ENCODE peak calls at places on chromosomes 1 and 21, in nine cellular contexts. U, E, M, V, Q, T, D, B and W are unnamed samples.

GRCh38 chr1:171817511-171818265 is 23.6 kb upstream of the DNM3 start:
- DNase-seq in Q (peak), U (no peak), E (peak), D (peak), M (peak), T (peak), V (no peak), B (peak), W (peak)

GRCh38 chr1:54356680-54357147 is 49.5 kb downstream of the SSBP3 start:
- DNase-seq in U (peak), V (no peak), B (no peak), Q (no peak), M (no peak), E (no peak), D (no peak), T (no peak), W (no peak)

GRCh38 chr1:29517251-29518080 is 281.1 kb downstream of the PTPRU start:
- DNase-seq in B (no peak), E (no peak), Q (no peak), T (no peak), U (no peak), V (no peak), M (no peak), D (no peak), W (no peak)

GRCh38 chr1:2132222-2133038 is 62.1 kb downstream of the FAAP20 start:
- DNase-seq in M (peak), T (no peak), B (peak), E (peak), D (peak), V (peak), U (no peak), Q (peak), W (peak)

GRCh38 chr1:228212415-228212965 is 4.6 kb downstream of the OBSCN start:
- DNase-seq in M (no peak), V (peak), D (no peak), T (no peak), B (no peak), U (no peak), E (no peak), Q (no peak), W (no peak)

GRCh38 chr21:32349333-32349944 is 43.4 kb downstream of the URB1 start:
- DNase-seq in Q (no peak), D (no peak), U (no peak), V (no peak), E (no peak), B (no peak), T (no peak), M (no peak), W (no peak)

GRCh38 chr1:208183977-208184901 is 59.9 kb downstream of the PLXNA2 start:
- DNase-seq in D (no peak), M (peak), B (no peak), T (peak), U (no peak), Q (peak), V (no peak), E (peak), W (peak)

GRCh38 chr1:234691567-234691966 is 81.6 kb upstream of the IRF2BP2 start:
- DNase-seq in Q (peak), D (no peak), V (no peak), M (no peak), B (peak), T (peak), U (no peak), E (no peak), W (no peak)

GRCh38 chr21:9780441-9780937 is 740.9 kb upstream of the TPTE start:
- DNase-seq in E (no peak), V (no peak), Q (no peak), D (no peak), M (no peak), T (no peak), U (no peak), B (no peak), W (no peak)

GRCh38 chr1:25137106-25137505 is 95.2 kb downstream of the SYF2 start:
- DNase-seq in T (no peak), E (no peak), V (peak), M (no peak), D (no peak), B (no peak), Q (no peak), U (no peak), W (peak)

GRCh38 chr1:30977105-30977504 is 68.5 kb upstream of the SDC3 start:
- DNase-seq in U (no peak), T (no peak), E (no peak), Q (peak), D (no peak), B (no peak), V (no peak), M (peak), W (no peak)

GRCh38 chr21:45496968-45497845 is 45.0 kb downstream of the SLC19A1 start:
- DNase-seq in T (no peak), D (no peak), E (no peak), V (no peak), M (no peak), B (no peak), U (no peak), Q (no peak), W (no peak)

GRCh38 chr1:44720281-44720680 is 10.7 kb downstream of the RNU5D-1 start:
- DNase-seq in T (no peak), D (no peak), M (no peak), B (no peak), V (no peak), E (no peak), U (no peak), Q (no peak), W (no peak)

GRCh38 chr1:243916160-243916559 is 66.1 kb upstream of the AKT3 start:
- DNase-seq in E (no peak), T (no peak), Q (no peak), M (no peak), D (no peak), U (no peak), B (peak), V (no peak), W (no peak)

GRCh38 chr1:240399381-240399780 is 212.6 kb downstream of the GREM2 start:
- DNase-seq in V (no peak), U (no peak), M (no peak), D (no peak), E (peak), Q (peak), T (no peak), B (no peak), W (no peak)

GRCh38 chr1:65247419-65248359 is 61.7 kb upstream of the DNAJC6 start:
- DNase-seq in V (no peak), D (peak), E (no peak), T (no peak), U (no peak), Q (peak), B (peak), M (no peak), W (no peak)

GRCh38 chr1:12549460-12550349 is 68.3 kb downstream of the DHRS3 start:
- DNase-seq in B (peak), V (no peak), D (no peak), Q (peak), T (peak), M (peak), U (no peak), E (peak), W (no peak)

GRCh38 chr1:232471250-232471649 is 158.7 kb downstream of the SIPA1L2 start:
- DNase-seq in V (no peak), Q (no peak), B (peak), U (no peak), M (no peak), T (no peak), E (no peak), D (no peak), W (peak)

GRCh38 chr1:42541104-42541503 is 78.0 kb downstream of the CCDC30 start:
- DNase-seq in D (no peak), T (no peak), E (no peak), V (no peak), B (no peak), M (no peak), Q (no peak), U (no peak), W (no peak)

GRCh38 chr21:20272791-20273362 is 725.3 kb upstream of the NCAM2 start:
- DNase-seq in E (no peak), T (no peak), M (no peak), V (no peak), U (no peak), Q (no peak), D (no peak), B (no peak), W (no peak)

GRCh38 chr1:170680428-170680827 is 16.5 kb downstream of the PRRX1 start:
- DNase-seq in D (no peak), M (no peak), Q (no peak), U (no peak), V (no peak), T (no peak), E (no peak), B (no peak), W (no peak)

GRCh38 chr1:235024045-235024439 is 104.6 kb downstream of the TOMM20 start:
- DNase-seq in D (no peak), T (no peak), M (peak), V (no peak), Q (no peak), U (no peak), E (no peak), B (no peak), W (no peak)

GRCh38 chr1:202857136-202857610 is 31.8 kb downstream of the RABIF start:
- DNase-seq in T (no peak), M (peak), B (no peak), E (no peak), Q (no peak), U (no peak), D (no peak), V (no peak), W (no peak)

GRCh38 chr21:28521932-28522826 is 470.5 kb downstream of the LTN1 start:
- DNase-seq in U (no peak), T (no peak), Q (no peak), M (no peak), B (peak), E (no peak), D (peak), V (no peak), W (peak)

DNA sequence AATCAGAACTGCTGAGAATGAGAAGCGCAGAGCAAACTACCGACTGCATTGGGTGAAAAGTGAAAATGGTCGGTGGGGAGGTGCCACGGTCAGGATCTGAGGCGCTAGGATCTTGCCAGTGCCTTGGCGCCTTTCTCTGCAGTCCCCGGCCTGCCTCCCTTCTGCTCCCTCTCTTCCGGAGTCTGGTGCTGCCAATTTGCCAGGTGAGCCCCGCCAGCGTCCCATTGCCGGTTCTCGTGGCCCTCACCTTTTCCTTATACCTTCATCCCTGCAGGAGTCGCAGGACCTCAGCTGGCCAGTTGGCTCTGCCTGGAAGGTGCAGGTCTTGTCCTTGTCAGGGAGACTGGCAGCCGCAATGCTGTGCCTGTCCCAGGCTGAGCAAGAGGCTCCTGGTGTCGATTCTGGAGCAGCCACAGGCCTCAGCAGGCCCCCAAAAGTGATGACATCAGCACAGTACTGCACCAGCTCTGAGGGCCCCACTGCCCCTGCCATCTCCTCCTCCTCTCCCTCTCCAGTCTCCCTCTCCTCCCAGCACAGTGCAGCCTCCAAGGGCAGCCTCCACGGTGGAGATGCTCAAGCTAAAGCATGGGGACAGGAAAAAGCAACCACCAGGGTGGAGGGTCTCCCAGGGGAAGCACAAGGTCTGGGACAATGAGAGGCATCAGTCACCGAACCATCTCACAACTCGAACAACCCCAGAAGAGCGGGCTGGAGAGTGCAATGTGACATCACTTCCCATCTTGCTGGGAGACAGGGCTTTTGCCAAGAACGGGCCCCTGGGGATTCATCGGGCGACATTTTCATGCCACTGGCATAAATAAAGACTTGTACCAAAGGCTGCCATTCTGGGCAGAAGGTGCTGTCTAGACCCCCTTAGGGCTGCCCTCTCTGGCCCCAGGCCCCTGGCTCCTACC is 37.1 kb upstream of the H6PD start:
- DNase-seq in M (no peak), T (no peak), D (no peak), Q (no peak), B (no peak), U (no peak), E (no peak), V (no peak), W (peak)
- H3K4me3 ChIP-seq in M (peak), T (no peak), D (no peak), Q (no peak), B (no peak), U (no peak), E (no peak), V (no peak), W (no peak)

DNA sequence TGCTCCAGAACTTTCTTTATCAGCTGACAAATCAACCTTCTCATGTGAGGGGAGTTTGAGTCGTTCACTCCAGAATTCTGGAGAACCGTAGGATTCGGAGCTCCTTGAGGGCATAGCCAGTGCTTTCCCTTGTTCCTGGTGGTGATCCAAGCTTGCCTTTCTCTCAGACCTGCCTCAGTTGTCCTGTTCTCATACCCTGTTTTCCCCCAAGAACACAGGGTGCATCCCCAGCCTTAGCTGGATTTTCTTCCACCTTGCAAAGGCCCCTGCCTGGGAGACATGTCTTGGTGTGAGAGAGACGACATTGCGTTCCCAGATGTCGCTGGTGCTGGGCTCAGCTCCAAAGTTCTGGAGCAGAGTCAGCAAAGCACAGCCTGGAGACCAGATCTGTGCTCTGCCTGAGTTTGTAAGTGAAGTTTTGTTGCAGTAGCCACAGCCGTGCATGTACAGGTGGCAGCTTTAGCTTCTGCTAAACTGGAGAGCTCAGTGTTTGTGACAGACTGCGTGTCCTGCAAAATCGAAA is 40.0 kb downstream of the ABCG1 start:
- DNase-seq in B (no peak), D (no peak), Q (no peak), U (no peak), V (no peak), M (no peak), T (no peak), E (no peak), W (no peak)
- TF ChIP-seq CTCF in B (no peak), D (peak), Q (no peak), U (no peak), V (no peak), M (no peak), T (no peak), E (no peak), W (no peak)

GRCh38 chr1:59083946-59084865 is 212.7 kb upstream of the FGGY start:
- DNase-seq in D (no peak), B (peak), T (no peak), U (no peak), M (no peak), V (no peak), E (no peak), Q (no peak), W (no peak)
- TF ChIP-seq MAX in D (peak), B (peak), T (no peak), U (no peak), M (no peak), V (no peak), E (no peak), Q (no peak), W (no peak)

GRCh38 chr1:183004146-183004545 is 19.1 kb upstream of the LAMC1 start:
- DNase-seq in V (no peak), Q (no peak), E (no peak), U (no peak), B (no peak), D (no peak), M (no peak), T (no peak), W (no peak)
- H3K4me3 ChIP-seq in V (no peak), Q (no peak), E (no peak), U (no peak), B (no peak), D (no peak), M (no peak), T (no peak), W (no peak)

DNA sequence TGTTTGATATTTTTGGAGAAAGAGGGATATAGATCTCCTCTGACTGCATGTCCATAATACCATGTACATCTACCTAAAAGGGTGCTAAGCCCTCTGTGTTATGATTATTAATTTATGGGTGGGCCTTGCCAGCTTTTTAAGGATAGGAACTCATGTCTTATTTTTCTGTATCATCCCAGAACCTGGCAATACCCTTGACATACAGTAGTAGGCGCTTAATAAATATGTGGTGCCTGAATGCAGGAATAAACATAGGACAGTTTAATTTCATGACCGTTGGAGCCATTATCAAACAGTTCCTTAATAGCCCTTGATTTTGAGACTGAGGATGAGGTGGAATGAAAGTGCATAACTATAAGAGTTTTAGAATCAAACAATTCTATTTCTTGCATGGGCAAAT is 12.5 kb upstream of the ATP6V1G3 start:
- DNase-seq in V (no peak), D (no peak), T (no peak), B (no peak), E (no peak), Q (no peak), M (no peak), U (no peak), W (no peak)
- TF ChIP-seq CTCF in V (no peak), D (peak), T (peak), B (no peak), E (no peak), Q (no peak), M (no peak), U (no peak), W (no peak)

GRCh38 chr1:52952112-52952511 is 25.0 kb downstream of the SCP2 start:
- DNase-seq in T (no peak), V (no peak), D (no peak), Q (no peak), U (no peak), E (no peak), M (no peak), B (no peak), W (no peak)
- TF ChIP-seq MAX in T (no peak), V (no peak), D (no peak), Q (no peak), U (no peak), E (no peak), M (no peak), B (no peak), W (no peak)

GRCh38 chr1:18635833-18636671 is 5.4 kb downstream of the PAX7 start:
- DNase-seq in B (no peak), D (peak), E (no peak), Q (no peak), U (no peak), T (no peak), M (no peak), V (peak), W (no peak)
- H3K4me3 ChIP-seq in B (no peak), D (no peak), E (no peak), Q (no peak), U (no peak), T (no peak), M (no peak), V (peak), W (no peak)

GRCh38 chr1:207052736-207053545 is at the start of gene PFKFB2:
- DNase-seq in B (peak), M (peak), D (peak), V (peak), Q (peak), U (peak), T (peak), E (peak), W (peak)
- TF ChIP-seq CTCF in B (no peak), M (peak), D (peak), V (no peak), Q (no peak), U (peak), T (no peak), E (no peak), W (no peak)